ENCODE peak calls at places on chromosomes 7 and 10, in seven cellular contexts. A, O, I, T, Y, J and X are unnamed samples.

GRCh38 chr7:158782638-158783490 is 46.4 kb downstream of the ESYT2 start:
- DNase-seq in J (peak), Y (no peak), T (peak), A (peak), I (no peak), O (peak), X (no peak)

GRCh38 chr7:2201686-2202360 is 30.9 kb downstream of the MAD1L1 start:
- DNase-seq in J (peak), O (no peak), A (no peak), T (no peak), I (no peak), Y (peak), X (no peak)

GRCh38 chr10:124693396-124693795 is 50.8 kb downstream of the FAM53B start:
- DNase-seq in A (no peak), T (no peak), J (no peak), I (no peak), O (no peak), Y (no peak), X (no peak)

GRCh38 chr7:47551550-47552121 is 30.3 kb downstream of the TNS3 start:
- DNase-seq in A (no peak), O (no peak), I (no peak), J (no peak), Y (no peak), T (no peak), X (no peak)

GRCh38 chr10:63477927-63478326 is 12.2 kb upstream of the JMJD1C start:
- DNase-seq in J (no peak), Y (no peak), O (no peak), A (no peak), T (no peak), I (no peak), X (no peak)

GRCh38 chr10:75404023-75404334 is 2.4 kb upstream of the ZNF503 start:
- DNase-seq in J (no peak), T (no peak), I (no peak), O (no peak), A (no peak), Y (no peak), X (no peak)

GRCh38 chr10:59167512-59167911 is 8.9 kb upstream of the PHYHIPL start:
- DNase-seq in I (no peak), A (no peak), J (no peak), O (no peak), Y (no peak), T (no peak), X (no peak)

GRCh38 chr7:70698219-70698832 is 433.6 kb upstream of the GALNT17 start:
- DNase-seq in Y (peak), A (peak), J (no peak), O (peak), I (peak), T (peak), X (peak)

GRCh38 chr10:63720072-63720537 is 198.9 kb downstream of the REEP3 start:
- DNase-seq in O (peak), I (peak), A (peak), Y (peak), T (peak), J (peak), X (peak)

GRCh38 chr7:13538669-13539068 is 450.8 kb downstream of the ETV1 start:
- DNase-seq in A (no peak), J (no peak), Y (no peak), T (peak), I (no peak), O (no peak), X (no peak)

GRCh38 chr10:123160311-123160980 is 6.2 kb downstream of the BUB3 start:
- DNase-seq in T (no peak), Y (no peak), J (no peak), A (no peak), O (no peak), I (no peak), X (peak)

GRCh38 chr10:106705576-106706526 is 458.7 kb downstream of the SORCS1 start:
- DNase-seq in Y (peak), A (peak), O (peak), T (peak), I (peak), J (peak), X (peak)

GRCh38 chr10:69649771-69650550 is 19.9 kb downstream of the FAM241B start:
- DNase-seq in T (no peak), Y (no peak), A (no peak), J (peak), I (no peak), O (peak), X (no peak)

GRCh38 chr7:105827106-105827870 is 49.1 kb downstream of the ATXN7L1 start:
- DNase-seq in A (no peak), Y (no peak), O (no peak), I (no peak), J (no peak), T (no peak), X (no peak)

GRCh38 chr7:140448781-140449180 is 30.5 kb downstream of the MKRN1 start:
- DNase-seq in T (no peak), J (peak), O (peak), I (no peak), A (no peak), Y (no peak), X (no peak)

GRCh38 chr7:35630573-35630972 is 64.4 kb downstream of the HERPUD2 start:
- DNase-seq in Y (no peak), J (no peak), I (no peak), A (no peak), O (no peak), T (peak), X (no peak)

GRCh38 chr10:37856881-37857286 is 526 bp downstream of the ZNF248 start:
- DNase-seq in O (peak), T (peak), I (peak), J (no peak), Y (peak), A (peak), X (peak)

GRCh38 chr10:123294886-123295285 is 140.7 kb downstream of the BUB3 start:
- DNase-seq in Y (no peak), O (no peak), I (no peak), T (no peak), J (no peak), A (no peak), X (no peak)

GRCh38 chr7:64359543-64359942 is 45.8 kb downstream of the ZNF736 start:
- DNase-seq in O (no peak), I (no peak), A (no peak), T (no peak), Y (no peak), J (no peak), X (no peak)

GRCh38 chr7:79182283-79182682 is 271.2 kb downstream of the MAGI2 start:
- DNase-seq in Y (no peak), A (no peak), J (no peak), T (peak), I (no peak), O (no peak), X (no peak)

GRCh38 chr7:127578036-127578684 is 7.2 kb downstream of the GCC1 start:
- DNase-seq in T (peak), J (no peak), A (peak), Y (peak), O (peak), I (no peak), X (no peak)

GRCh38 chr10:42866115-42866995 is 83.8 kb downstream of the BMS1 start:
- DNase-seq in Y (peak), T (peak), J (peak), A (peak), O (peak), I (peak), X (peak)

GRCh38 chr7:130273081-130273699 is 6.5 kb downstream of the CPA2 start:
- DNase-seq in O (peak), T (no peak), A (no peak), J (peak), Y (no peak), I (no peak), X (no peak)

GRCh38 chr10:131759347-131759746 is 141.5 kb upstream of the PPP2R2D start:
- DNase-seq in I (no peak), T (no peak), O (no peak), J (no peak), Y (no peak), A (no peak), X (no peak)

GRCh38 chr10:3955954-3956617 is 171.1 kb upstream of the KLF6 start:
- DNase-seq in I (no peak), J (peak), Y (no peak), T (no peak), A (no peak), O (peak), X (no peak)

GRCh38 chr10:102435529-102436233 is 3.3 kb upstream of the CUEDC2 start:
- DNase-seq in O (peak), A (no peak), J (peak), T (no peak), I (peak), Y (no peak), X (no peak)

GRCh38 chr10:101028446-101029244 is 2.3 kb downstream of the PDZD7 start:
- DNase-seq in A (no peak), J (no peak), I (no peak), Y (peak), O (no peak), T (no peak), X (no peak)

GRCh38 chr7:138000081-138000701 is 1.7 kb downstream of the CREB3L2 start:
- DNase-seq in J (peak), Y (no peak), O (peak), T (peak), I (no peak), A (peak), X (peak)

GRCh38 chr10:88281592-88282268 is 301.4 kb downstream of the RNLS start:
- DNase-seq in I (peak), A (peak), O (no peak), J (no peak), T (peak), Y (no peak), X (no peak)

GRCh38 chr10:126749030-126749655 is 78.7 kb upstream of the C10orf90 start:
- DNase-seq in T (peak), I (peak), O (peak), Y (peak), A (peak), J (peak), X (peak)

GRCh38 chr10:101779544-101780186 is 3.6 kb downstream of the NPM3 start:
- DNase-seq in A (peak), Y (peak), T (peak), I (peak), O (peak), J (peak), X (peak)

GRCh38 chr10:128053356-128053755 is 72.9 kb downstream of the MKI67 start:
- DNase-seq in J (no peak), T (no peak), I (no peak), A (no peak), Y (no peak), O (no peak), X (no peak)

GRCh38 chr7:158270856-158271413 is 316.7 kb downstream of the PTPRN2 start:
- DNase-seq in A (no peak), T (no peak), O (no peak), J (no peak), Y (no peak), I (no peak), X (no peak)

GRCh38 chr10:34080485-34081346 is 734.4 kb downstream of the PARD3 start:
- DNase-seq in T (no peak), O (no peak), Y (no peak), J (no peak), I (no peak), A (no peak), X (no peak)

GRCh38 chr7:141889323-141889722 is 26.9 kb upstream of the OR9A4 start:
- DNase-seq in A (no peak), T (no peak), O (no peak), I (no peak), Y (no peak), J (no peak), X (no peak)

GRCh38 chr7:29565186-29565540 is 1.5 kb downstream of the PRR15 start:
- DNase-seq in T (no peak), I (no peak), Y (peak), O (peak), A (no peak), J (no peak), X (no peak)

GRCh38 chr10:70761031-70761601 is 24.1 kb downstream of the TBATA start:
- DNase-seq in T (peak), Y (no peak), A (peak), I (no peak), J (peak), O (peak), X (no peak)

GRCh38 chr7:64883113-64883905 is 19.8 kb upstream of the ZNF273 start:
- DNase-seq in I (no peak), Y (peak), J (peak), A (no peak), O (peak), T (no peak), X (no peak)

GRCh38 chr7:157306836-157307533 is 29.8 kb upstream of the DNAJB6 start:
- DNase-seq in Y (no peak), A (no peak), T (no peak), J (peak), O (peak), I (no peak), X (no peak)

GRCh38 chr7:147438216-147438615 is 1152.3 kb upstream of the C7orf33 start:
- DNase-seq in I (no peak), Y (no peak), O (no peak), A (no peak), J (no peak), T (no peak), X (no peak)
- TF ChIP-seq CTCF in I (no peak), Y (no peak), O (no peak), A (no peak), J (no peak), T (no peak), X (no peak)

GRCh38 chr7:155263522-155264197 is 34.0 kb upstream of the INSIG1 start:
- DNase-seq in T (no peak), A (no peak), Y (peak), J (no peak), O (no peak), I (no peak), X (no peak)
- TF ChIP-seq CTCF in T (peak), A (no peak), Y (peak), J (peak), O (peak), I (no peak), X (no peak)

DNA sequence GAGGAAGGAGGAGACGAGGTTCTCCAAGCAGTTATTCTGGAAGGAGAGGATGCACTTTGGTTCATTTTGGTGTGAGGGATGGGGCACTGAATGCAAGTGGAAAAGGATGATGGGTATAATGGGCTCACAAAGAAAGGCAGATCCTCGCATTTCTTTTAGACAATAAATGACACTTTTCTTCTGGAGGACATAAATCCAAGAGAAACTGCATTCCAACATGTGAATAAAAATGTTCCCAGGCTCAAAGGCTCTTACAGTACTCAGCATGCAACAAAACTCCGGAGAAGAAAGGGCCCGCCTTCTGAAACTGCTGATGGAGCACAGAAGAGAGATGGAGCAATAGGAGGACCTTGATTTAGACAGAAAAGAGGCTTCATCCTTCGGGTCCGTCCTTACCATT is 538.2 kb upstream of the DPP6 start:
- DNase-seq in I (no peak), Y (no peak), T (no peak), A (no peak), O (no peak), J (no peak), X (no peak)
- TF ChIP-seq CTCF in I (no peak), Y (no peak), T (no peak), A (no peak), O (no peak), J (no peak), X (no peak)

DNA sequence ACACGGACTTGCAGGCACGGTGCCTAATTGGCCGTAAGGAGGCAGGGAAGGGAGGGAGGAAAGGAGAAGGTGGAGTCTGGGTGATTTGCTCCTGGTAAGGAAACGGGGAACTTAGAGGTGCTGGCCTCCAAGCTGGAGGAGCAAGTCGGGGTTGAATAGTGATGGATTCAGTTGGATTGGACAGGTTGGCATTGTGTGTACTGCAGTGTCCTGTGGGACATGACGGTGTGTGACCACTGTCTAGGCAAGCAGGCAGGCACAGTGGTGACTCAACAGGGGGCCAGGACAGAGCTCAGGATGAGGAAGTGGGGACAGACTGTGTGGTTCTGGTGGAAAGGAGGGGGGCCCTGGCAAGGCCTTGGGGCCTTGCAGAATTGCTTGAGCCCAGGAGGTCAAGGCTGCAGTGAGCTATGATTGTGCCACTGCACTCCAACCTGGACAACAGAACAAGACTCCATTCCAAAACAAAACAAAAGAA is 48.8 kb downstream of the COL26A1 start:
- DNase-seq in A (no peak), O (peak), Y (no peak), I (no peak), T (no peak), J (no peak), X (no peak)
- TF ChIP-seq CTCF in A (peak), O (no peak), Y (no peak), I (no peak), T (no peak), J (no peak), X (no peak)

DNA sequence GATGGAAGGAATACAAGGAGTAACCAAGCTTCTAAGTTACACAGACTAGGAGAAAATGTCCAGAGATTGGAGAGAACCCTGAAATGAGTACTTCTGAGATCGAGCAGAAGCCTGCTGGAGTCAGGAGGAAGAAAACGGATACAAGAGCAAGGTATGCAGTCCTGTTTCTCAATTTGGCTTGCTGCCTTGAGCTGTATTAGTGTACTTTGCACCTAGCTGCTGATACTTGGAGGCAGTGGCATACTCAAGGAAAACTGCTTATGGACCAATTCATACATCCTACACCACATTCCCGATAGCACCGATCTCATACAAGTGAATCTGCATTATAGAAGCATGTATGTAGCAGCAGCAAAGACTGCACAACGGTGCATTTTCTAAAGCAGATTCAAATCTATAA is 14.4 kb downstream of the PIP4K2A start:
- DNase-seq in A (no peak), I (no peak), J (no peak), Y (no peak), T (no peak), O (no peak), X (peak)
- TF ChIP-seq CTCF in A (no peak), I (no peak), J (no peak), Y (no peak), T (no peak), O (no peak), X (no peak)

DNA sequence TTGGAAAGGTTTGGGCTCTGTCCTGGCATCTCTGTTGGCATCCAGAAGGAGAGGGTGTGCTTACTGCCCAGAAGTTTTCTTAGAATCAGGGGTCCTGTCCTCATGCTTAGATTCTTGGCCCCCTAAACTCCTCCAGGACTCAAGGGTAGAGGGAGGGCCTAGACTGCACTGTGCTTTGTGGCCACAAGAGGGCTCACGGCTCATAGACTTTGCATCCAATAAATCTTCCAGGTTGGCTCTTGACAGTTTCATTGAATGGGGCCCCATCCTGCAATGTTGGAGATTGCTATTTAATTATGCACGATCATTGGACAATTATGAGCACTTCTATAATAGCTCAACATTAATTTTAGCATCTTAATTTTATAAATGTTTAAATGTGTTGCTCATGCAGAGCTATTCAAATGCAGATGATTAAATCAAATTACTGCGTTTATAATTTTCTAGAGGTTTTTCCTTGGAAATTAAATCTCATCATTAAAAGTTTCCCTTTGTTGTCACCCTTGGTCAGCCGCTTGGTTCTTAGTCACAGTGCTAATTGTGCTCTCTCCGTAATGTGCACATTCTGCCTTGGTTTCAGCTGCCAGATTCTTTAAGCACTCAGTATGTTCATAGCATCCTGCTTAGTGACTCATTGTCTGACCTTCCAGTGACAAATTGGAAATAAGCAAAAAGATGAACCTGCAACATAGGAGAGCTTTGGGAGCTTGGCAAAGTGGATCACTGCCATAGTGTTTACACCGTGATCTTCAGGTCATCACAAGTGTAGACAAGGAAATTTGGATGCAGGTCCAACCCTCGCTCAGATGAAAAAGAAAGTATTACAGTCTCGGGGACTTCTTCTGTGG is 33.5 kb upstream of the PLPP4 start:
- DNase-seq in J (peak), Y (peak), A (peak), T (peak), I (peak), O (peak), X (peak)
- TF ChIP-seq CTCF in J (peak), Y (peak), A (peak), T (peak), I (peak), O (peak), X (peak)